ENCODE peak calls at places on chromosome 1, in six cellular contexts. I is fibroblast of lung, W is NT2/D1, J is colonic mucosa, Q is H9, Y is endodermal cell. R is an unnamed sample. For H3K4me1, the result is how much of the 10 kb centered on the place peaks cover.

GRCh38 chr1:234751678-234752077 is 141.7 kb upstream of the IRF2BP2 start:
- DNase-seq in I (no peak), W (no peak), J (no peak), Q (no peak), Y (no peak), R (no peak)

GRCh38 chr1:61173118-61173517 is 90.8 kb downstream of the NFIA start:
- DNase-seq in I (no peak), W (no peak), J (no peak), Q (no peak), Y (no peak), R (no peak)

GRCh38 chr1:22754824-22755223 is 44.2 kb downstream of the EPHB2 start:
- DNase-seq in I (no peak), W (no peak), J (no peak), Q (no peak), Y (no peak), R (no peak)

GRCh38 chr1:116847688-116848531 is 61.8 kb upstream of the PTGFRN start:
- DNase-seq in I (peak), W (no peak), J (no peak), Q (no peak), Y (no peak), R (no peak)

GRCh38 chr1:24003331-24003972 is 23.3 kb upstream of the SRSF10 start:
- DNase-seq in I (peak), W (peak), J (no peak), Q (peak), Y (no peak), R (peak)

GRCh38 chr1:111516008-111516535 is 12.6 kb upstream of the ADORA3 start:
- DNase-seq in I (peak), W (peak), J (no peak), Q (peak), Y (peak), R (no peak)

GRCh38 chr1:199279107-199279506 is 640.3 kb downstream of the PTPRC start:
- DNase-seq in I (no peak), W (no peak), J (no peak), Q (no peak), Y (no peak), R (no peak)

GRCh38 chr1:18651727-18652126 is 21.1 kb downstream of the PAX7 start:
- DNase-seq in I (no peak), W (no peak), J (no peak), Q (peak), Y (peak), R (peak)

GRCh38 chr1:182662121-182662890 is 22.1 kb downstream of the RGS8 start:
- DNase-seq in I (no peak), W (peak), J (no peak), Q (peak), Y (peak), R (no peak)

GRCh38 chr1:241330619-241331327 is 26.2 kb downstream of the RGS7 start:
- DNase-seq in I (no peak), W (no peak), J (no peak), Q (no peak), Y (no peak), R (no peak)

GRCh38 chr1:46690931-46691411 is 19.3 kb downstream of the TEX38 start:
- DNase-seq in I (no peak), W (no peak), J (no peak), Q (no peak), Y (peak), R (no peak)

GRCh38 chr1:185551008-185551407 is 183.2 kb upstream of the HMCN1 start:
- DNase-seq in I (no peak), W (no peak), J (no peak), Q (no peak), Y (no peak), R (no peak)

GRCh38 chr1:87129606-87130005 is 199.1 kb upstream of the LMO4 start:
- DNase-seq in I (peak), W (no peak), J (no peak), Q (no peak), Y (peak), R (no peak)

GRCh38 chr1:5796028-5796427 is 196.2 kb downstream of the NPHP4 start:
- DNase-seq in I (no peak), W (no peak), J (no peak), Q (no peak), Y (no peak), R (no peak)

GRCh38 chr1:2108213-2108876 is 58.1 kb downstream of the PRKCZ start:
- DNase-seq in I (peak), W (peak), J (no peak), Q (peak), Y (peak), R (peak)

GRCh38 chr1:198643001-198643400 is 4.2 kb downstream of the PTPRC start:
- DNase-seq in I (no peak), W (no peak), J (no peak), Q (no peak), Y (no peak), R (no peak)

GRCh38 chr1:61284933-61285332 is 202.6 kb downstream of the NFIA start:
- DNase-seq in I (no peak), W (no peak), J (no peak), Q (no peak), Y (no peak), R (no peak)

GRCh38 chr1:159960721-159961381 is 6.8 kb upstream of the SLAMF9 start:
- DNase-seq in I (peak), W (no peak), J (peak), Q (peak), Y (no peak), R (no peak)

GRCh38 chr1:150999051-150999674 is 7.5 kb downstream of the MINDY1 start:
- DNase-seq in I (peak), W (no peak), J (no peak), Q (no peak), Y (no peak), R (no peak)

GRCh38 chr1:173489149-173489600 is 12.0 kb downstream of the PRDX6 start:
- DNase-seq in I (no peak), W (no peak), J (no peak), Q (peak), Y (peak), R (no peak)

GRCh38 chr1:169236143-169236542 is 129.7 kb downstream of the ATP1B1 start:
- DNase-seq in I (peak), W (no peak), J (no peak), Q (no peak), Y (no peak), R (no peak)

GRCh38 chr1:184311580-184311979 is 75.2 kb upstream of the C1orf21 start:
- DNase-seq in I (no peak), W (no peak), J (no peak), Q (no peak), Y (no peak), R (no peak)

GRCh38 chr1:202106340-202107284 is 16.1 kb upstream of the GPR37L1 start:
- DNase-seq in I (no peak), W (no peak), J (peak), Q (no peak), Y (peak), R (no peak)

GRCh38 chr1:110477041-110477440 is 26.1 kb downstream of the PROK1 start:
- DNase-seq in I (peak), W (no peak), J (peak), Q (no peak), Y (no peak), R (no peak)

GRCh38 chr1:160951443-160952128 is 3.0 kb downstream of the ITLN2 start:
- DNase-seq in I (peak), W (no peak), J (peak), Q (peak), Y (peak), R (peak)

DNA sequence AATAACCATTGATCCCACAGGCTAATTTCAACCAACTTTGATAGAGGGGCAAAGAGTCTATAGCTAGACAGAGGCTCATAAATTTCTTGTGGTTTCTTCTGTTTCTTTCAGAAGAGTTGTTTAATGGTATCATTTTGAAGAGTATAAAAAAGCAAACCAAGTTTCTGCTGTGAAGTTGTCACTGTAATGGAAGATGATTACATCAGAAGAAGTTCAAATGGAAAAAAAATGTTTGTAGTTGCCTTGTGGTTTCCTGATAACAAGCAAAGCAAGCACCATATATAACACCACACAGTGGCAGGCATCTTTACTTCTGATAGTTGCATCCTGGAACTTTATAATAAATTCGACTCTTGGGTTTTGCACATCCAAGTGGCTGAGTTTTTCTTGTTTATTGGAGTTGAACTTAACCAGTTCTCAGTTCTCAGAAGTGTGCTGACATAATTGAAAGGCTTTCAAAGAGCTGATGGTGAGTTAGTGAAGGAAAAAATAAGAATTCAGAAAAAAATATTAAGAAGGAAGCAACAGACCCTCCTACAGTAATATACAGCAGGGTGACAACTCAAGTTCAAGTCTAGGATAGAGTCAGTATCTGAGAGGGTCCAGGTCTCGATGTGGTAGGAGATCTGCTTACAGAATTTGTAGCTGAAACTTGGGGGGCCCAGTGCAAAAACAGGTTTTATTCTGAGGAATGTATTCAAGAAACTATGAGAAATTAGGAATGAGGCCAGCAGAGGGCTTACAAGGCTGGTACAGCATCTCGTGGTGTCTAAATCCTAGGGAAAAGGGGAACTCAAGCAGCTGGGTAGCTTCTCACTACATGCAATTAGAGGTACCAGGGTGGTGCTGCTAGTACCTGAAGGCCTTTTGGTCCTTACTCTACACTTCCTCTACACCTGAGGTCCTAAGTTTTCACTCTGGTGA is 123.5 kb downstream of the CRB1 start:
- DNase-seq in I (no peak), W (no peak), J (no peak), Q (no peak), Y (no peak), R (peak)
- H3K9ac ChIP-seq in I (no peak), W (no peak), J (no peak), Q (no peak), Y (no peak), R (peak)

GRCh38 chr1:51733793-51734522 is 117.1 kb downstream of the OSBPL9 start:
- DNase-seq in I (no peak), W (no peak), J (no peak), Q (no peak), Y (no peak), R (no peak)
- H3K4me1 ChIP-seq in I (under half), W (under half), J (under half), Q (under half), Y (under half), R (under half)

GRCh38 chr1:206674745-206675175 is 9.9 kb upstream of the MAPKAPK2 start:
- DNase-seq in I (peak), W (no peak), J (peak), Q (no peak), Y (no peak), R (no peak)
- H3K9ac ChIP-seq in I (peak), W (no peak), J (peak), Q (no peak), Y (no peak), R (no peak)

GRCh38 chr1:28195780-28196179 is 19.3 kb upstream of the PTAFR start:
- DNase-seq in I (no peak), W (no peak), J (no peak), Q (no peak), Y (peak), R (no peak)
- H3K4me1 ChIP-seq in I (under half), W (under half), J (under half), Q (under half), Y (under half), R (under half)

DNA sequence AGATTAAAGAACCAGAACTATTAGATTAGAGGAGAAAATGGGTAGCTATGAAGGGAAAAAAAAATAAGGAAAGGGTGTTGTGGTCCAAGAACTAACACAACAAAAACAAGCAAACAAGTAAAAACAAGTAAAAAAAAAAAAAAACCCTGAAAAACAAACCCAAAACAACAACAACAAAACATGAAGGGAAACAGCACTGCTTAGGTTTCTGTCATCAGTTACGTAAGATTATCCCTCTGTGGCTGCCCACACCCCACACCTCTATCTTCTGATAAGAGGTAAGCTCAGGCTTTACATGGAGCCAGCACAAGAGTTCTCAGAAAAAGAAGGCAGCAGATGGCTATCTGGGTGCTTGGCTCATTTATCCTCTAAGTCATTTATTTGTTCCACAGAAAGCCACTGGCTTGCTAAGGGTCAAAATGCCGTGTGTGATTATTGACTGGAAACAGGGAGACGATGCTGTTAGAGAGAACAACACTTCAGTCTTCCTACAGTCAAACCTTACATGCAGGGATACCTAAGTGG is 57.5 kb downstream of the KIAA0319L start:
- DNase-seq in I (no peak), W (no peak), J (no peak), Q (no peak), Y (peak), R (peak)
- H3K9ac ChIP-seq in I (no peak), W (no peak), J (no peak), Q (no peak), Y (no peak), R (no peak)

GRCh38 chr1:26019641-26020315 is 1.8 kb upstream of the EXTL1 start:
- DNase-seq in I (no peak), W (no peak), J (no peak), Q (no peak), Y (no peak), R (no peak)
- H3K4me1 ChIP-seq in I (under half), W (under half), J (under half), Q (under half), Y (under half), R (under half)

R was measured in DND-41.